ENCODE peak calls at places on chromosomes 2 and 18, in six cellular contexts. H is OCI-LY7, D is mammary epithelial cell, Y is cardiac muscle cell, I is fibroblast of pulmonary artery, M is adrenal gland. Z is an unnamed sample.

GRCh38 chr18:8254664-8255063 is 354.6 kb upstream of the RAB12 start:
- DNase-seq in H (no peak), D (no peak), Y (no peak), I (no peak), M (no peak), Z (peak)

GRCh38 chr2:54206596-54206995 is 49.4 kb downstream of the TSPYL6 start:
- DNase-seq in H (peak), D (peak), Y (peak), I (peak), M (no peak), Z (peak)

GRCh38 chr2:18777250-18777812 is 188.0 kb upstream of the NT5C1B start:
- DNase-seq in H (no peak), D (no peak), Y (peak), I (no peak), M (no peak), Z (no peak)

GRCh38 chr2:68045337-68045736 is 17.5 kb downstream of the C1D start:
- DNase-seq in H (no peak), D (no peak), Y (no peak), I (peak), M (no peak), Z (no peak)

GRCh38 chr2:230774348-230774951 is 61.8 kb downstream of the CAB39 start:
- DNase-seq in H (no peak), D (peak), Y (no peak), I (peak), M (no peak), Z (peak)

GRCh38 chr2:205822578-205822977 is 140.3 kb downstream of the NRP2 start:
- DNase-seq in H (no peak), D (peak), Y (no peak), I (peak), M (no peak), Z (peak)

GRCh38 chr2:136389809-136390208 is 271.9 kb upstream of the CXCR4 start:
- DNase-seq in H (peak), D (no peak), Y (no peak), I (no peak), M (no peak), Z (no peak)

GRCh38 chr2:68696554-68696953 is 38.1 kb upstream of the ARHGAP25 start:
- DNase-seq in H (no peak), D (no peak), Y (no peak), I (no peak), M (no peak), Z (no peak)

GRCh38 chr2:110948027-110948687 is 172.6 kb upstream of the BCL2L11 start:
- DNase-seq in H (no peak), D (no peak), Y (peak), I (peak), M (peak), Z (peak)

GRCh38 chr2:222076978-222077690 is 221.7 kb downstream of the PAX3 start:
- DNase-seq in H (no peak), D (no peak), Y (no peak), I (no peak), M (no peak), Z (no peak)

GRCh38 chr2:222074674-222075073 is 224.1 kb downstream of the PAX3 start:
- DNase-seq in H (no peak), D (no peak), Y (no peak), I (no peak), M (no peak), Z (no peak)
- H3K4me3 ChIP-seq in H (no peak), D (no peak), Y (no peak), I (no peak), M (no peak), Z (no peak)

DNA sequence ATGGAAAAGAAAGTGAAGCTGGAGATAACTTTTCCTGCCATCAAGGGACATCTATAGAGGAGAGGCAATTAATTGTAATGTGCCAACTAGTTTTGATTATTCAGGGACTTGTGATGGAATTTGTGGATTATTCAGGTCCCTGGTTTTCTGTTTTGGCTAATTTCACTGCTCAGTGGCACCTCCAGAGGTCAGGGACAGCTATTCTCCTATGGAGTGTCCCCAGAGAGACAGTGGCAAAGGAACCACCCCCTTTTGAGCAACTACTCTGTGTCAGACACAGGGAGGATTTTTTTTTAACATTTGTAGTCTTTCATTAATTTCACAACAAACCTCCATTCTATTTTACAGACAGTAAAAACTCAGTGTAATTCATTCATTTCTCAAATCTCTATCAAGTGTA is 206.0 kb upstream of the SPRED2 start:
- DNase-seq in H (no peak), D (no peak), Y (no peak), I (no peak), M (no peak), Z (peak)
- TF ChIP-seq CTCF in H (peak), D (peak), Y (no peak), I (peak), M (no peak), Z (peak)

GRCh38 chr2:35447210-35447609 is 908.4 kb upstream of the CRIM1 start:
- DNase-seq in H (no peak), D (no peak), Y (no peak), I (no peak), M (peak), Z (no peak)
- H3K4me3 ChIP-seq in H (no peak), D (no peak), Y (no peak), I (no peak), M (no peak), Z (no peak)

GRCh38 chr2:144071461-144071860 is 448.5 kb downstream of the ZEB2 start:
- DNase-seq in H (no peak), D (no peak), Y (no peak), I (peak), M (no peak), Z (peak)
- TF ChIP-seq CTCF in H (no peak), D (no peak), Y (peak), I (peak), M (peak), Z (peak)

GRCh38 chr2:98824256-98825042 is 93.5 kb upstream of the MGAT4A start:
- DNase-seq in H (peak), D (no peak), Y (no peak), I (no peak), M (no peak), Z (no peak)

GRCh38 chr2:98822301-98823164 is 91.6 kb upstream of the MGAT4A start:
- DNase-seq in H (no peak), D (no peak), Y (peak), I (no peak), M (peak), Z (no peak)

GRCh38 chr2:98823196-98824166 is 92.5 kb upstream of the MGAT4A start:
- DNase-seq in H (no peak), D (peak), Y (no peak), I (no peak), M (no peak), Z (no peak)

GRCh38 chr2:98819350-98819749 is 88.4 kb upstream of the MGAT4A start:
- DNase-seq in H (no peak), D (no peak), Y (no peak), I (no peak), M (no peak), Z (no peak)

DNA sequence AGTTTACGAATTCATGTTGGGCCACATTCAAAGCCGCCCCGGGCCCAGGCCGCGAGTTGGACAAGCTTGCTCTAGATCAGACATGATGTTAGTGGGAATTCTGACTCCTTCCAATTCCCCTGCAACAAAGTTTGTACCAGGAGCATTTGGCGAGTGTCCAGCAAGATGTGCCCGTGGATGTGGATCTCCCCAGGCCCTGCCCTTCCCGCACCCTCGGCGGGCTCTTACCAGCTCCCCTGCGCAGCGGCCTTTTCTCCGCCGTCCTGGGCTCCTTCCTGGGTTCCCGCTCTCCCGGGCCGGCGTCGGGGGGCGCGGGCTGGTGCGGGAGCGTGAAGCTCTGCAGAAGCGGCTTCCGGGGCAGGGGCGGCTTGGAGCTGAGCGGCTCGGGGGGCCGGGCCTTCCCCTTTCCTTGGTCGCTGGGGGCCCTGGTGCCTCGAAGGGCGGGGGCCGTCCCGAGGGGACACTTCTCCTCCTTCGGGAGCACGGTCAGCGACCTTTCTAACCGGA is 90.8 kb upstream of the MGAT4A start:
- DNase-seq in H (no peak), D (no peak), Y (no peak), I (no peak), M (no peak), Z (no peak)
- H3K4me3 ChIP-seq in H (no peak), D (no peak), Y (no peak), I (no peak), M (no peak), Z (no peak)

DNA sequence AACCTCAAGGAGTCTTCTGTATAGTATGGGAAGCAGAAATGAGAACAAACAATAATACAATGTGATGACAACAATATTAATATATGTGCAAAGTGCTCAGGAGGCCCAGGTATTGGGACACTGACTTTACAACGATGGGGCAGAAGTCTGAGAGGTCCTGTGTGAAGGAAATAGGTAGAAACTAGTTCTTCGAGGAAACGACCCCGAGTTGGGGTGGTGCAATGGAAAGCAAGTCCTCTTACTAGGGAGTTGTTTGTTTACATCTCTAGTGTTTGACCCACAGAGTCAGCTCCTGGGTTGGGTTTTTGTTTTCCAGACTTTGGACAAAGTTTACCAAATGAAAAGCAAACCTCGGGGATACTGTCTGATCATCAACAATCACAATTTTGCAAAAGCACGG is 16.2 kb downstream of the CASP8 start:
- DNase-seq in H (no peak), D (no peak), Y (no peak), I (no peak), M (no peak), Z (no peak)
- TF ChIP-seq CTCF in H (no peak), D (no peak), Y (no peak), I (no peak), M (no peak), Z (no peak)